ENCODE peak calls at places on chromosome 10, in ten cellular contexts. V, C, N, S, Y, O, D, F, G and L are unnamed samples. For H3K4me1 and H3K9me3, the result is how much of the 10 kb centered on the place peaks cover.

GRCh38 chr10:35219906-35220890 is 93.6 kb downstream of the CREM start:
- DNase-seq in G (no peak), F (no peak), O (no peak), N (no peak), C (no peak), D (no peak), V (no peak), S (no peak), Y (no peak), L (no peak)

GRCh38 chr10:71713135-71714040 is 6.2 kb downstream of the C10orf105 start:
- DNase-seq in Y (no peak), S (no peak), N (peak), C (peak), F (peak), G (peak), D (peak), V (peak), O (peak), L (peak)

GRCh38 chr10:77131214-77131613 is 506.4 kb downstream of the KCNMA1 start:
- DNase-seq in D (no peak), N (no peak), F (no peak), S (no peak), Y (no peak), C (no peak), O (no peak), G (no peak), V (peak), L (no peak)

GRCh38 chr10:81288544-81288943 is 586.5 kb upstream of the NRG3 start:
- DNase-seq in F (no peak), V (no peak), C (no peak), O (no peak), S (no peak), D (no peak), N (no peak), G (no peak), Y (no peak), L (no peak)

GRCh38 chr10:74813371-74813770 is 13.0 kb upstream of the KAT6B start:
- DNase-seq in G (no peak), D (no peak), Y (no peak), F (no peak), O (no peak), C (no peak), S (no peak), N (no peak), V (no peak), L (no peak)

GRCh38 chr10:6239213-6239991 is 36.7 kb downstream of the PFKFB3 start:
- DNase-seq in V (peak), D (peak), G (no peak), N (no peak), Y (peak), C (peak), O (peak), F (peak), S (peak), L (no peak)

GRCh38 chr10:17808971-17809841 is at the start of gene MRC1:
- DNase-seq in Y (no peak), O (peak), V (no peak), C (no peak), N (peak), F (no peak), G (no peak), D (no peak), S (no peak), L (no peak)

GRCh38 chr10:90167174-90168064 is 466.0 kb downstream of the KIF20B start:
- DNase-seq in C (no peak), G (no peak), Y (no peak), S (no peak), N (no peak), D (no peak), F (no peak), V (peak), O (no peak), L (no peak)

GRCh38 chr10:51272580-51272979 is 198.3 kb downstream of the PRKG1 start:
- DNase-seq in V (no peak), F (no peak), D (no peak), C (peak), Y (no peak), N (peak), S (no peak), O (no peak), G (no peak), L (no peak)

GRCh38 chr10:119521443-119522204 is 20.9 kb downstream of the RGS10 start:
- DNase-seq in F (no peak), G (no peak), Y (no peak), D (peak), N (no peak), S (peak), O (no peak), C (no peak), V (peak), L (no peak)

GRCh38 chr10:50510517-50511473 is 113.0 kb downstream of the SGMS1 start:
- DNase-seq in C (no peak), O (no peak), Y (no peak), N (no peak), D (no peak), F (no peak), V (no peak), S (no peak), G (no peak), L (no peak)

GRCh38 chr10:46255696-46256355 is 31.0 kb upstream of the ANTXRL start:
- DNase-seq in O (peak), G (peak), C (peak), V (peak), S (peak), F (peak), Y (peak), D (peak), N (peak), L (peak)

GRCh38 chr10:28263136-28263857 is 39.6 kb downstream of the MPP7 start:
- DNase-seq in O (peak), C (no peak), N (no peak), G (peak), F (peak), Y (no peak), V (no peak), S (no peak), D (no peak), L (no peak)

GRCh38 chr10:28664369-28664740 is 13.0 kb upstream of the BAMBI start:
- DNase-seq in C (no peak), N (no peak), F (no peak), S (no peak), Y (no peak), D (no peak), G (no peak), V (peak), O (no peak), L (no peak)

GRCh38 chr10:49756031-49756430 is 6.1 kb downstream of the OGDHL start:
- DNase-seq in V (no peak), D (no peak), G (no peak), Y (peak), O (no peak), F (no peak), N (no peak), S (no peak), C (no peak), L (no peak)

GRCh38 chr10:59362991-59363390 is 642 bp upstream of the FAM13C start:
- DNase-seq in O (peak), F (peak), N (peak), S (no peak), D (no peak), G (peak), Y (peak), V (peak), C (peak), L (peak)

GRCh38 chr10:71532878-71533277 is 136.2 kb downstream of the CDH23 start:
- DNase-seq in S (no peak), F (no peak), V (no peak), N (no peak), O (no peak), C (no peak), D (no peak), Y (no peak), G (no peak), L (peak)

GRCh38 chr10:132984801-132985545 is 42.6 kb upstream of the CFAP46 start:
- DNase-seq in G (no peak), O (no peak), V (no peak), C (no peak), N (no peak), S (no peak), F (no peak), D (no peak), Y (no peak), L (no peak)

GRCh38 chr10:63027533-63027932 is 105.6 kb upstream of the NRBF2 start:
- DNase-seq in O (no peak), S (no peak), F (peak), N (no peak), V (no peak), D (no peak), Y (no peak), C (no peak), G (no peak), L (no peak)

GRCh38 chr10:123009105-123009805 is 449 bp downstream of the ACADSB start:
- DNase-seq in D (no peak), O (peak), V (no peak), G (peak), F (peak), S (peak), Y (peak), N (peak), C (peak), L (peak)

GRCh38 chr10:71598673-71599072 is 120.9 kb downstream of the C10orf105 start:
- DNase-seq in G (peak), V (no peak), C (peak), Y (no peak), D (no peak), O (peak), S (no peak), F (peak), N (peak), L (peak)

GRCh38 chr10:14889318-14889717 is 10.7 kb downstream of the SUV39H2 start:
- DNase-seq in C (no peak), D (no peak), G (no peak), F (no peak), S (peak), Y (peak), N (no peak), O (no peak), V (no peak), L (no peak)

GRCh38 chr10:127977368-127978009 is 70.6 kb downstream of the PTPRE start:
- DNase-seq in V (peak), F (peak), N (peak), O (peak), S (no peak), D (peak), C (peak), G (peak), Y (peak), L (peak)

GRCh38 chr10:130369645-130370381 is 233.6 kb downstream of the GLRX3 start:
- DNase-seq in V (no peak), N (no peak), G (no peak), F (no peak), D (no peak), C (no peak), S (no peak), Y (no peak), O (no peak), L (no peak)

GRCh38 chr10:103472005-103472404 is 7.0 kb downstream of the CALHM3 start:
- DNase-seq in V (no peak), G (no peak), D (no peak), S (no peak), Y (no peak), N (no peak), C (no peak), F (no peak), O (peak), L (no peak)

GRCh38 chr10:80509403-80510161 is 28.1 kb upstream of the SH2D4B start:
- DNase-seq in S (peak), G (no peak), F (no peak), O (no peak), D (peak), C (no peak), N (no peak), V (peak), Y (no peak), L (no peak)

GRCh38 chr10:100749309-100750217 is 4.2 kb downstream of the PAX2 start:
- DNase-seq in S (no peak), D (no peak), C (no peak), N (no peak), G (no peak), F (no peak), Y (peak), V (no peak), O (no peak), L (no peak)

GRCh38 chr10:7192831-7193348 is 217.9 kb downstream of the SFMBT2 start:
- DNase-seq in C (no peak), G (no peak), N (no peak), S (no peak), D (no peak), F (no peak), V (no peak), Y (no peak), O (no peak), L (no peak)

GRCh38 chr10:1156921-1157614 is 100.9 kb downstream of the WDR37 start:
- DNase-seq in C (no peak), G (peak), O (no peak), Y (peak), V (no peak), D (no peak), N (peak), S (no peak), F (no peak), L (no peak)

GRCh38 chr10:60964257-60965235 is 20.6 kb upstream of the RHOBTB1 start:
- DNase-seq in G (peak), Y (peak), N (peak), S (peak), F (peak), V (peak), D (peak), C (peak), O (peak), L (no peak)

GRCh38 chr10:17233534-17233933 is 5.5 kb downstream of the VIM start:
- DNase-seq in V (no peak), N (peak), G (peak), Y (no peak), F (no peak), S (no peak), C (peak), O (peak), D (no peak), L (no peak)

GRCh38 chr10:8602821-8603220 is 548.3 kb downstream of the GATA3 start:
- DNase-seq in N (no peak), D (no peak), V (no peak), O (no peak), G (no peak), F (no peak), C (no peak), S (no peak), Y (no peak), L (no peak)

GRCh38 chr10:22761569-22762220 is 47.3 kb upstream of the PIP4K2A start:
- DNase-seq in V (peak), Y (no peak), C (no peak), D (no peak), F (no peak), S (no peak), O (no peak), N (no peak), G (no peak), L (no peak)

DNA sequence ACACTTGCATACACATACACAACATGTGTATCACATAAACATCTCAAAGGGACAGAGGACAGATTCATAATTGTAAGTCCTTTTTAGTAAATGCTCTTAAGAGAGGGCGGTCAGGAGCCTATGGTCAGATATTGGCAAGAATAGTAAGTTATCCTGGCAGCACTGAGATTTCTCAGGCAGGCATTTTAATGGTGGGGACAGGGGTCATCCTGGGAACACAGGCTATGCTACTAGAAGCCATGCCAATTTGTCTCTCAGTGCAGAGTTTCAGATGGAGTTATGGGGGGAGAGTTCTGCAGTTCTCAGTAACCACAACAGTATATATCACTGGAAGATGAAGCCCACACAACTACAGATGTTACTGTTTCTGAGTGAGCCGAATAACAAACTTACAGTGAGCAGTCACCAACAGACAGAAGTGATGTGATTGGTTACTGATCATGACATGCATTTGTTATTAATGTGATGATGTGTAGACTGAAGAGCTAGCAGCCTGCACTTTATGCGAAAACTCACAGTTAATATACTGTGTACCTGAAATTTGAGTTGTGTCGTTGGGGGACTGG is 16.4 kb downstream of the ZNF487 start:
- DNase-seq in O (no peak), G (no peak), N (no peak), S (no peak), V (no peak), C (no peak), Y (no peak), F (no peak), D (no peak), L (no peak)
- H3K4me1 ChIP-seq in O (under half), G (under half), N (under half), S (under half), V (under half), C (under half), Y (under half), F (under half), D (under half), L (under half)

DNA sequence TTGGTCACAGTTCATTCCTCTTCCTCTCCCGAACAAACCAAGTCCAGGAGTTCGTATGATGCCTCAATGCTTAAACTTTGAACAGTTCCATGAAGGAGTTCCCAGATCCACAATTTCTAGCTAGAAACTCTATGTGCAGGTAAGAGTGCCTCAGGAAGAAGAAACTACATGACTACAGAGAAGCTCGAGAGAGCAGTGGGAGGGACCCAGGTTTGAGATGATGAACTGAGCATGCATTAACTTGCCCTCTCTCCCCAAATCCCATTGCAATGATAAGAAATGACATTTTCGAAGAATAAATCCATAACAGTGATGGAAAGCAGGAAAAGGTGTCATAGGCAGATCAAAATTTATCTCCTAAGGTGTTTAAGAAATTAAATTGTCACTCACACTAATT is 140.6 kb upstream of the JCAD start:
- DNase-seq in V (no peak), G (no peak), Y (no peak), N (no peak), C (no peak), F (no peak), O (no peak), S (no peak), D (no peak), L (no peak)
- H3K9me3 ChIP-seq in V (under half), G (under half), Y (under half), N (under half), C (under half), F (under half), O (under half), S (under half), D (under half), L (under half)

GRCh38 chr10:131792809-131793208 is 108.0 kb upstream of the PPP2R2D start:
- DNase-seq in Y (no peak), O (no peak), C (no peak), S (no peak), N (no peak), D (no peak), F (no peak), V (no peak), G (no peak), L (no peak)
- H3K4me1 ChIP-seq in Y (under half), O (under half), C (under half), S (under half), N (under half), D (under half), F (under half), V (under half), G (under half), L (under half)

DNA sequence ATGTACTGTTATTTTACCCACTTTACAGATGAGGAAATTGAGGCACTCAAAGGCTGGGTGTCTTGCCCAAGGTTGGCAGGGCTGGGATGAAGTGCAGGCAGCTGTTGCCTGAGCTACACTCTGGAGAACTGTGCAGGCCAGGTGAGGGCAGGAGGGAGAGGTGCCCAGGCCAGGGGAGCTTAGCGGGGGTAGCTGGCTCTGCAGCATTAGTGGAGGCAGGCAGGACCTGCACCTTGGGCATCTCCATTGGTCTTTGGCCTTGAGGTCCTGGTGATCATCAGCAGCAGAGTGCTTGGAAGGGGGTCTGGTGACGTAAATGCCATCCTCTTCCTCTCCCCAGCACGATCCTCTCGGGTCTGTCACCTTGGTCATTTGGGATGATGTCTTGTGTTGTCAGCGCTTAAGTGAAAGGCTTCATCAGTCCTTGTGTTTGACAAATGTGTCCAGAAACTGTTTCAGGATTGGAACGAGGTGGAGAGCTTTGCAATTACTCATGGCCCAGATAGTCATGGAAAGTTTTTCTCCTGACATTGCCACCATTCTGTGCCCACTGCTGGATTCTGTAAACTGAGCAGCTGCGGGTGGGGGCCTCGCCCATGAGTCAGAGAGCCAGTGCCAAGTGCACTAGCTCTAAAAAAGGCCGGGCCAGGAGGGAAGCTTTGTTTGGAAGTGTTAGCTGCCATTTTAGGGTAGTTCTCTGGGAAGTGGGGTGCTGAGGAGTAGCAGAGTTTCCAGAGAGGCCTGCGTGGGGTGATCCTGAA is 47.6 kb downstream of the TSPAN15 start:
- DNase-seq in N (no peak), D (no peak), V (no peak), F (no peak), C (no peak), G (no peak), S (no peak), O (no peak), Y (no peak), L (peak)
- H3K9me3 ChIP-seq in N (under half), D (under half), V (under half), F (under half), C (under half), G (under half), S (under half), O (under half), Y (under half), L (under half)

DNA sequence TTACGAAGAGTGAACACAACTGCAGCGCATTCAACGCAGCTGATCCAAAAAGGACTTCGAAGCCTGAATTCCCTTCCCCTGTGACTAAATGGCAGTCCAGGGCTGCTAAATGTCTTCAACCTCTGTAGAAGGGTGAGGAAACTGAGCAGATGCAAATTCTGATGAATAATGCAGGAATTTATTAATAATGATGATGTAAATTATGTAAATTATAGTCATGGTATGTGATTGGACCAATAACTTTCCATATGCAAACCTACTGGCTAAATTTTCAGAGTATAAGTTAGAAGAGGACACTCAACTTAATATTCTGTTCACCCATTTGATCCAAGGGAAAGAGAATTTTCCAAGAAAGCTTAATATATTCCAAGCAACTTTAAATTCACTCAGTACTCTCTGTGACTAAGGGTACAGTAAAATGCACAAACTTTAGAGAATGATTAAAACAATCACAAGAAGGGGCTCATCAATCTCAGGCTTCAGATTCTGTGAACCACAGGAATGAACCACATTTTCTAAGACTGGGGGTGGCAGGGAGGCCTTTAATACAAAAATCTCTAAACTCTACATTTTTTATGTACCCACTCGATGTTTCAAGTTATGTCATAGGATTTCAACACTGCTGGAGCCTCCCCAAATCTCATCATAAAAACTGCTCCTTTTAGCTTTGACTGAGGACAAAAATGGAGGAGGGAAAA is 3.5 kb downstream of the FGFR2 start:
- DNase-seq in G (no peak), Y (no peak), C (no peak), S (no peak), O (no peak), N (no peak), V (no peak), F (no peak), D (no peak), L (no peak)
- H3K4me1 ChIP-seq in G (under half), Y (under half), C (under half), S (under half), O (under half), N (under half), V (under half), F (under half), D (under half), L (under half)